ENCODE peak calls at places on chromosome 20, in ten cellular contexts. P is cardiac muscle cell, V is psoas muscle, F is Calu3, K is neural crest cell, S is transverse colon, Z is lung, G is astrocyte, I is epithelial cell of esophagus, A is natural killer cell. R is an unnamed sample.

GRCh38 chr20:53949319-53949839 is 121.0 kb downstream of the BCAS1 start:
- DNase-seq in P (peak), V (peak), F (peak), K (no peak), S (peak), Z (no peak), G (peak), I (peak), A (peak), R (no peak)

GRCh38 chr20:22321191-22321590 is 263.2 kb downstream of the FOXA2 start:
- DNase-seq in P (no peak), V (no peak), F (no peak), K (no peak), S (no peak), Z (no peak), G (no peak), I (no peak), A (no peak), R (no peak)

GRCh38 chr20:49368596-49368995 is 90.7 kb upstream of the ZNFX1 start:
- DNase-seq in P (no peak), V (no peak), F (no peak), K (no peak), S (no peak), Z (no peak), G (no peak), I (no peak), A (no peak), R (no peak)

GRCh38 chr20:51404297-51405060 is 138.0 kb downstream of the NFATC2 start:
- DNase-seq in P (no peak), V (no peak), F (no peak), K (no peak), S (peak), Z (no peak), G (peak), I (no peak), A (peak), R (no peak)

GRCh38 chr20:45456632-45457031 is 12.9 kb upstream of the WFDC2 start:
- DNase-seq in P (peak), V (no peak), F (peak), K (peak), S (peak), Z (peak), G (no peak), I (peak), A (no peak), R (peak)

GRCh38 chr20:57308451-57309410 is 20.9 kb upstream of the SPO11 start:
- DNase-seq in P (no peak), V (no peak), F (no peak), K (no peak), S (no peak), Z (no peak), G (no peak), I (no peak), A (no peak), R (no peak)

GRCh38 chr20:7976015-7976414 is 35.8 kb upstream of the HAO1 start:
- DNase-seq in P (peak), V (no peak), F (no peak), K (no peak), S (no peak), Z (no peak), G (no peak), I (peak), A (no peak), R (no peak)

GRCh38 chr20:52824494-52825216 is 147.5 kb upstream of the TSHZ2 start:
- DNase-seq in P (no peak), V (no peak), F (no peak), K (no peak), S (no peak), Z (no peak), G (no peak), I (no peak), A (no peak), R (no peak)

GRCh38 chr20:21465799-21466198 is 48.1 kb downstream of the NKX2-2 start:
- DNase-seq in P (no peak), V (no peak), F (no peak), K (no peak), S (no peak), Z (no peak), G (no peak), I (no peak), A (no peak), R (no peak)

GRCh38 chr20:59749293-59749680 is 144.9 kb downstream of the PHACTR3 start:
- DNase-seq in P (peak), V (peak), F (no peak), K (no peak), S (no peak), Z (no peak), G (peak), I (no peak), A (no peak), R (no peak)

GRCh38 chr20:11544029-11544678 is 373.5 kb upstream of the BTBD3 start:
- DNase-seq in P (peak), V (no peak), F (peak), K (peak), S (peak), Z (no peak), G (peak), I (peak), A (no peak), R (no peak)

GRCh38 chr20:61644387-61645076 is 392.5 kb downstream of the CDH4 start:
- DNase-seq in P (no peak), V (no peak), F (no peak), K (no peak), S (no peak), Z (no peak), G (no peak), I (no peak), A (no peak), R (no peak)

GRCh38 chr20:25541676-25542075 is 43.7 kb downstream of the NINL start:
- DNase-seq in P (peak), V (no peak), F (no peak), K (no peak), S (no peak), Z (no peak), G (no peak), I (no peak), A (no peak), R (no peak)

GRCh38 chr20:20410678-20411077 is 42.8 kb downstream of the INSM1 start:
- DNase-seq in P (peak), V (no peak), F (no peak), K (peak), S (peak), Z (no peak), G (peak), I (peak), A (no peak), R (peak)

GRCh38 chr20:32534661-32535240 is 50.4 kb downstream of the NOL4L start:
- DNase-seq in P (no peak), V (no peak), F (no peak), K (no peak), S (no peak), Z (no peak), G (no peak), I (no peak), A (no peak), R (no peak)

GRCh38 chr20:32112862-32113261 is 3.3 kb downstream of the TM9SF4 start:
- DNase-seq in P (no peak), V (peak), F (peak), K (no peak), S (peak), Z (peak), G (no peak), I (peak), A (no peak), R (no peak)

GRCh38 chr20:33674294-33675126 is at the start of gene NECAB3:
- DNase-seq in P (peak), V (peak), F (peak), K (peak), S (peak), Z (peak), G (no peak), I (peak), A (peak), R (peak)

GRCh38 chr20:60040471-60041162 is 82.4 kb downstream of the CDH26 start:
- DNase-seq in P (no peak), V (no peak), F (no peak), K (no peak), S (no peak), Z (no peak), G (no peak), I (no peak), A (no peak), R (no peak)

GRCh38 chr20:25543068-25543467 is 42.3 kb downstream of the NINL start:
- DNase-seq in P (peak), V (no peak), F (no peak), K (no peak), S (no peak), Z (no peak), G (peak), I (peak), A (no peak), R (no peak)

GRCh38 chr20:20658123-20658522 is 54.3 kb downstream of the RALGAPA2 start:
- DNase-seq in P (no peak), V (no peak), F (no peak), K (no peak), S (no peak), Z (no peak), G (no peak), I (no peak), A (no peak), R (no peak)

GRCh38 chr20:17614176-17614811 is 44.4 kb downstream of the DSTN start:
- DNase-seq in P (peak), V (peak), F (no peak), K (no peak), S (peak), Z (no peak), G (no peak), I (peak), A (no peak), R (peak)

GRCh38 chr20:34791289-34792020 is 34.0 kb downstream of the NCOA6 start:
- DNase-seq in P (peak), V (no peak), F (no peak), K (no peak), S (no peak), Z (no peak), G (peak), I (no peak), A (no peak), R (no peak)

GRCh38 chr20:17617212-17617867 is 47.5 kb downstream of the DSTN start:
- DNase-seq in P (peak), V (no peak), F (peak), K (peak), S (peak), Z (peak), G (no peak), I (peak), A (peak), R (peak)

GRCh38 chr20:21398109-21398480 is 769 bp upstream of the NKX2-4 start:
- DNase-seq in P (no peak), V (no peak), F (no peak), K (no peak), S (no peak), Z (no peak), G (no peak), I (no peak), A (no peak), R (no peak)

GRCh38 chr20:50238081-50238800 is 47.6 kb downstream of the CEBPB start:
- DNase-seq in P (no peak), V (no peak), F (no peak), K (no peak), S (no peak), Z (no peak), G (no peak), I (no peak), A (no peak), R (no peak)

GRCh38 chr20:41693136-41693979 is 75.2 kb upstream of the CHD6 start:
- DNase-seq in P (peak), V (peak), F (peak), K (peak), S (peak), Z (peak), G (peak), I (peak), A (peak), R (peak)
- TF ChIP-seq CTCF in P (peak), V (peak), F (peak), K (peak), S (peak), Z (peak), G (peak), I (peak), A (peak), R (peak)

GRCh38 chr20:63453029-63453523 is 19.4 kb downstream of the KCNQ2 start:
- DNase-seq in P (peak), V (peak), F (peak), K (no peak), S (no peak), Z (no peak), G (no peak), I (no peak), A (no peak), R (no peak)
- TF ChIP-seq CTCF in P (peak), V (peak), F (peak), K (no peak), S (no peak), Z (no peak), G (no peak), I (no peak), A (no peak), R (no peak)

DNA sequence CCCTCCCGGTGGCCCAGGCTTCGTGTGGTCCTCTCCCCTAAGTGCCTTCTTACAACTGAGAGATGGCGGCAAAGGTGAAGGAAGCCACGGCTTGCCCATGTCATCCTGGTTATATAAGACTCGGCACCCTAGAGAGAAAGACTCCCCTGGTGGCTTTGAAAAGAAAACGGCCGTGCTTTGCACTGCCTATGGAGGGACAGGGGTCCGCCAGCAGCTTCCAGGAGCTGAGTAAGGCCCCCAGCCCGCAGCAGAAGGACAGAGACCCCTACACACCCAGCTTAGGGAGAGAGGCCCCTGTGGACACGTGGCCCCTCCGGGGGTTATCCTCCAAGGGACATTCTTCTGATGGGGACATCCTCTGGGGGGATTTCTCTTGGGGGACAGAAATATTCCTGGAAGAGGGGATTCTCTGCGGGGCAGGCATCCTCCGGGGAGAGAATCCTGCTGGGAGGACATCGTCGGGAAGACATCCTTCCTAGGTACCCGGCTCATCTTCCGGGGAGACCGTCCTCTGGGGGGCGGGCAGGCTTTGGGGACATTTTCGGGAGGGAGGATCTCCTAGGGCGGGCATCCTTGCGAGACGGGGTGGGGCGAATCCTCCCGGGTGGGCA is 509 bp upstream of the OGFR start:
- DNase-seq in P (no peak), V (no peak), F (no peak), K (no peak), S (no peak), Z (no peak), G (no peak), I (no peak), A (no peak), R (no peak)
- TF ChIP-seq CTCF in P (no peak), V (no peak), F (no peak), K (peak), S (peak), Z (no peak), G (no peak), I (no peak), A (no peak), R (no peak)

GRCh38 chr20:14617123-14617522 is 279.7 kb upstream of the FLRT3 start:
- DNase-seq in P (no peak), V (no peak), F (no peak), K (no peak), S (no peak), Z (no peak), G (peak), I (peak), A (no peak), R (no peak)

GRCh38 chr20:14619411-14619810 is 282.0 kb upstream of the FLRT3 start:
- DNase-seq in P (no peak), V (no peak), F (no peak), K (no peak), S (no peak), Z (no peak), G (no peak), I (no peak), A (no peak), R (no peak)

GRCh38 chr20:14622796-14623195 is 285.4 kb upstream of the FLRT3 start:
- DNase-seq in P (peak), V (no peak), F (peak), K (no peak), S (no peak), Z (no peak), G (peak), I (peak), A (no peak), R (no peak)
- TF ChIP-seq CTCF in P (no peak), V (no peak), F (no peak), K (no peak), S (no peak), Z (no peak), G (no peak), I (peak), A (no peak), R (no peak)

GRCh38 chr20:56181593-56181992 is 66.9 kb upstream of the MC3R start:
- DNase-seq in P (no peak), V (no peak), F (no peak), K (no peak), S (peak), Z (no peak), G (no peak), I (no peak), A (no peak), R (no peak)
- TF ChIP-seq CTCF in P (no peak), V (peak), F (no peak), K (no peak), S (peak), Z (no peak), G (no peak), I (peak), A (no peak), R (no peak)

GRCh38 chr20:63182425-63182824 is 33.5 kb downstream of the YTHDF1 start:
- DNase-seq in P (no peak), V (no peak), F (no peak), K (no peak), S (no peak), Z (no peak), G (no peak), I (no peak), A (no peak), R (peak)
- TF ChIP-seq CTCF in P (no peak), V (no peak), F (no peak), K (no peak), S (no peak), Z (no peak), G (no peak), I (no peak), A (no peak), R (no peak)

GRCh38 chr20:833450-834150 is at the start of gene FAM110A:
- DNase-seq in P (peak), V (peak), F (peak), K (peak), S (peak), Z (peak), G (peak), I (peak), A (peak), R (peak)
- TF ChIP-seq CTCF in P (no peak), V (no peak), F (no peak), K (no peak), S (no peak), Z (no peak), G (no peak), I (no peak), A (no peak), R (no peak)

DNA sequence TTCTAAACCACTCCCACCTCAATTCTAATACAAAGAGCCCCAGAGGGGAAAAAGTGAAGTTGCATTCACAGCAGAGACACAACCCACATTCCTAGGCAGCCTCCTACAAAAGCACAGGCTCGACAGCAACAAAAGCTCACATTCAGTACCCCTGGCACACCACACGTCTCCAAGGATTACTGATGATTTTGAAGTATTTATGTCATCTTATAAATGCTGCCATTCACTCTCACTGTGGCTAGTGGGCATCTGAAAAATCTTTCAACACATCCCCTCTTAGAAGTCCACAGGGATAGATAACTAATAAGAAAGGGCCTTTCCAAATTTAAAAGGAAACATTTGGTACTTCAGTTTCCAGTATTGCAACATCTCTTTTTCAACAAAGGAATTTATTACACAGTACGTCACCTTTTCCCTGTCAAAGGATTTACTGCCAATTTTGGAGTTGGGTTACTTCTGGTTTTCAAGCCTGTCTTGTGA is 146.7 kb downstream of the TASP1 start:
- DNase-seq in P (peak), V (peak), F (peak), K (peak), S (no peak), Z (peak), G (peak), I (peak), A (no peak), R (no peak)
- TF ChIP-seq CTCF in P (no peak), V (peak), F (no peak), K (no peak), S (peak), Z (no peak), G (no peak), I (peak), A (no peak), R (no peak)

GRCh38 chr20:43590392-43591303 is at the start of gene IFT52:
- DNase-seq in P (peak), V (peak), F (peak), K (peak), S (peak), Z (peak), G (peak), I (peak), A (peak), R (peak)
- TF ChIP-seq CTCF in P (no peak), V (no peak), F (no peak), K (no peak), S (no peak), Z (no peak), G (no peak), I (no peak), A (no peak), R (no peak)

R was measured in glutamatergic neuron.